ENCODE peak calls at places on chromosomes 1 and 21, in five cellular contexts. V is OCI-LY7, H is upper lobe of left lung, Y is coronary artery, P is body of pancreas. O is an unnamed sample.

GRCh38 chr1:112510340-112510739 is 1.6 kb downstream of the WNT2B start:
- DNase-seq in V (no peak), H (no peak), Y (no peak), P (no peak), O (no peak)

GRCh38 chr1:95230768-95231191 is 3.2 kb upstream of the RWDD3 start:
- DNase-seq in V (no peak), H (peak; percentile 54), Y (no peak), P (peak; percentile 76), O (no peak)

GRCh38 chr1:186078245-186078644 is 296.8 kb downstream of the TPR start:
- DNase-seq in V (no peak), H (no peak), Y (no peak), P (no peak), O (no peak)

GRCh38 chr1:86508583-86508969 is 38.3 kb upstream of the CLCA4 start:
- DNase-seq in V (no peak), H (no peak), Y (no peak), P (no peak), O (no peak)

GRCh38 chr1:102897537-102897936 is 210.8 kb downstream of the COL11A1 start:
- DNase-seq in V (no peak), H (no peak), Y (no peak), P (no peak), O (no peak)

GRCh38 chr21:40797881-40798280 is 49.1 kb downstream of the DSCAM start:
- DNase-seq in V (no peak), H (no peak), Y (no peak), P (no peak), O (no peak)

GRCh38 chr1:182485861-182486260 is 35.9 kb downstream of the RGSL1 start:
- DNase-seq in V (no peak), H (no peak), Y (no peak), P (no peak), O (no peak)

GRCh38 chr1:181347495-181348390 is 135.6 kb upstream of the CACNA1E start:
- DNase-seq in V (no peak), H (no peak), Y (peak; percentile 49), P (no peak), O (no peak)

GRCh38 chr1:40270152-40270834 is 12.3 kb downstream of the ZMPSTE24 start:
- DNase-seq in V (no peak), H (no peak), Y (no peak), P (no peak), O (no peak)

GRCh38 chr21:27201197-27201596 is 234.3 kb upstream of the ADAMTS5 start:
- DNase-seq in V (no peak), H (no peak), Y (no peak), P (no peak), O (no peak)

GRCh38 chr21:35862969-35863368 is 197.4 kb downstream of the SETD4 start:
- DNase-seq in V (no peak), H (no peak), Y (no peak), P (no peak), O (no peak)

GRCh38 chr1:223707270-223708000 is 4.9 kb upstream of the CAPN2 start:
- DNase-seq in V (no peak), H (peak; percentile 86), Y (peak; percentile 91), P (peak; percentile 64), O (no peak)

GRCh38 chr1:181250038-181250437 is 161.5 kb downstream of the IER5 start:
- DNase-seq in V (no peak), H (no peak), Y (no peak), P (no peak), O (no peak)

GRCh38 chr21:15272591-15272990 is 207.8 kb upstream of the NRIP1 start:
- DNase-seq in V (no peak), H (no peak), Y (no peak), P (no peak), O (no peak)

GRCh38 chr1:192104852-192105251 is 53.4 kb upstream of the RGS18 start:
- DNase-seq in V (no peak), H (no peak), Y (no peak), P (no peak), O (no peak)

GRCh38 chr1:67372136-67372535 is 58.1 kb downstream of the SERBP1 start:
- DNase-seq in V (no peak), H (no peak), Y (no peak), P (no peak), O (no peak)

GRCh38 chr1:52632732-52633290 is at the start of gene SHISAL2A:
- DNase-seq in V (no peak), H (peak; percentile 62), Y (no peak), P (peak; percentile 54), O (peak; percentile 66)

GRCh38 chr1:165441166-165441955 is 3.6 kb downstream of the RXRG start:
- DNase-seq in V (no peak), H (no peak), Y (no peak), P (no peak), O (no peak)

GRCh38 chr1:152501704-152502103 is 8.9 kb upstream of the LCE5A start:
- DNase-seq in V (no peak), H (no peak), Y (no peak), P (no peak), O (no peak)

GRCh38 chr1:177287996-177288395 is 117.2 kb downstream of the BRINP2 start:
- DNase-seq in V (no peak), H (no peak), Y (no peak), P (no peak), O (no peak)

GRCh38 chr1:94974824-94975223 is 47.9 kb upstream of the CNN3 start:
- DNase-seq in V (no peak), H (no peak), Y (no peak), P (no peak), O (no peak)

GRCh38 chr1:109788695-109789521 is 25.2 kb upstream of the EPS8L3 start:
- DNase-seq in V (peak; percentile 10), H (peak; percentile 18), Y (peak; percentile 50), P (no peak), O (no peak)

GRCh38 chr1:173333581-173333980 is 126.5 kb upstream of the TNFSF4 start:
- DNase-seq in V (no peak), H (no peak), Y (no peak), P (no peak), O (no peak)

GRCh38 chr1:173580081-173580480 is 22.8 kb downstream of the SLC9C2 start:
- DNase-seq in V (no peak), H (no peak), Y (no peak), P (no peak), O (no peak)

GRCh38 chr1:214280386-214281029 is 451 bp upstream of the SMYD2 start:
- DNase-seq in V (peak; percentile 44), H (peak; percentile 47), Y (no peak), P (peak; percentile 52), O (no peak)

GRCh38 chr1:26290061-26290415 is 10.2 kb downstream of the SH3BGRL3 start:
- DNase-seq in V (no peak), H (peak; percentile 44), Y (no peak), P (no peak), O (no peak)

GRCh38 chr1:235138821-235139220 is 10.2 kb upstream of the TOMM20 start:
- DNase-seq in V (no peak), H (no peak), Y (no peak), P (no peak), O (no peak)

GRCh38 chr21:34528131-34528561 is 16.1 kb upstream of the KCNE1 start:
- DNase-seq in V (no peak), H (no peak), Y (no peak), P (no peak), O (no peak)

GRCh38 chr1:224333939-224334701 is 4.1 kb upstream of the NVL start:
- DNase-seq in V (no peak), H (no peak), Y (no peak), P (no peak), O (no peak)

GRCh38 chr1:197180252-197180878 is 33.9 kb upstream of the ASPM start:
- DNase-seq in V (peak; percentile 52), H (no peak), Y (no peak), P (no peak), O (no peak)

GRCh38 chr1:216562383-216562782 is 139.1 kb upstream of the USH2A start:
- DNase-seq in V (no peak), H (no peak), Y (no peak), P (no peak), O (no peak)

GRCh38 chr1:7470904-7471638 is 300.0 kb upstream of the VAMP3 start:
- DNase-seq in V (no peak), H (peak; percentile 81), Y (peak; percentile 81), P (peak; percentile 22), O (no peak)

GRCh38 chr1:41789616-41790330 is 128.9 kb downstream of the HIVEP3 start:
- DNase-seq in V (no peak), H (no peak), Y (no peak), P (no peak), O (no peak)

GRCh38 chr1:41794031-41794430 is 124.7 kb downstream of the HIVEP3 start:
- DNase-seq in V (no peak), H (no peak), Y (no peak), P (no peak), O (no peak)

GRCh38 chr1:41790351-41790750 is 128.4 kb downstream of the HIVEP3 start:
- DNase-seq in V (no peak), H (no peak), Y (no peak), P (no peak), O (no peak)

GRCh38 chr1:41792485-41792770 is 126.3 kb downstream of the HIVEP3 start:
- DNase-seq in V (no peak), H (no peak), Y (no peak), P (no peak), O (no peak)

GRCh38 chr1:41791667-41792484 is 126.8 kb downstream of the HIVEP3 start:
- DNase-seq in V (no peak), H (no peak), Y (no peak), P (no peak), O (no peak)
- TF ChIP-seq CTCF in V (no peak), H (no peak), Y (no peak), P (no peak), O (no peak)

GRCh38 chr1:100455478-100456072 is 82.4 kb upstream of the GPR88 start:
- DNase-seq in V (peak; percentile 39), H (no peak), Y (no peak), P (no peak), O (no peak)
- TF ChIP-seq CTCF in V (peak; percentile 94), H (no peak), Y (no peak), P (peak; percentile 33), O (no peak)

GRCh38 chr1:75630998-75631397 is 20.1 kb upstream of the SLC44A5 start:
- DNase-seq in V (no peak), H (no peak), Y (no peak), P (no peak), O (no peak)

GRCh38 chr1:75630004-75630403 is 19.1 kb upstream of the SLC44A5 start:
- DNase-seq in V (no peak), H (no peak), Y (no peak), P (no peak), O (no peak)

DNA sequence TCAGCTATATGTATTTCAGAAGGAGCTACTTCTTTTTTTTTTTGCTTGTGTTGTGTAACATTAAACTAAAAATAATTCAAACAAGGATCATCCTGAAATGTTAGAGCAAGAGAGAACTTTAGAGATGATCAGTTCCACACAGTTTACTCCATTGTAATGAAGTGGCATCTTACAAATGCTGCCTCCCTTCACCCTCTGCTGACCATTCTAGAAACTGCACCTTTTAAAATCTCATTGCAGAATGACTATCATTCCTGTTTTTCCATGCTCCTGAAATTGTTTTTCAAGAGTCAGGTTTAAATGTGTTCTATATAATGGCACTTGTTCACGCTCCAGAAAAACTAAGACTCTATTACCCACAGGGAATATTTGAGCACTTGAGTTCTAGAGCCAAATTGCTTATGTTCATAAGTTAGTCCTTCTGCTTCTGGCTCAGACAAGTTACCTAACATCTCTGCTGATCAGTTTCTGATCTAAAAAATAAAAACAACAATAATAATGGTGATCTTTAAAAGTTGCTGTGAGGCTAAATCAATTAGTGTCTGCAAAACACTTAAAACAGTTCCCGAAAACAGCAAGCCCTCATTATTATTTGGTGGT is 21.5 kb upstream of the SLC44A5 start:
- DNase-seq in V (peak; percentile 14), H (no peak), Y (no peak), P (no peak), O (no peak)
- TF ChIP-seq CTCF in V (peak; percentile 86), H (no peak), Y (peak; percentile 40), P (peak; percentile 86), O (no peak)

GRCh38 chr1:10958614-10959013 is 53.8 kb upstream of the TARDBP start:
- DNase-seq in V (no peak), H (no peak), Y (no peak), P (peak; percentile 50), O (no peak)
- TF ChIP-seq CTCF in V (no peak), H (no peak), Y (no peak), P (no peak), O (no peak)

O was measured in activated B cell treated with CpG ODN at 0.5 μM for 24 hours.